ENCODE peak calls at places on chromosome 9, in six cellular contexts. O is GM23338, I is MM.1S, C is WERI-Rb-1, R is mucosa of descending colon, K is heart right ventricle. M is an unnamed sample.
A peak's percentile ranks its signal among the peaks of the same experiment; 100 is the strongest.

GRCh38 chr9:272251-273213 is 57.9 kb downstream of the DOCK8 start:
- DNase-seq in I (peak; percentile 92), R (no peak), C (no peak), O (no peak), K (no peak), M (no peak)

GRCh38 chr9:113026200-113026599 is 14.2 kb upstream of the ZNF883 start:
- DNase-seq in O (no peak), C (no peak), K (no peak), R (no peak), I (no peak), M (no peak)

GRCh38 chr9:110130211-110130610 is 77.7 kb downstream of the C9orf152 start:
- DNase-seq in O (peak; percentile 35), K (no peak), R (no peak), C (no peak), I (no peak), M (no peak)

GRCh38 chr9:76085596-76085995 is 195.1 kb downstream of the PCSK5 start:
- DNase-seq in K (no peak), I (no peak), O (no peak), R (no peak), C (no peak), M (no peak)

GRCh38 chr9:221989-222776 is 7.5 kb downstream of the DOCK8 start:
- DNase-seq in C (no peak), I (no peak), R (no peak), K (no peak), O (no peak), M (no peak)

GRCh38 chr9:134661791-134662142 is 20.2 kb downstream of the COL5A1 start:
- DNase-seq in K (no peak), O (no peak), I (no peak), R (peak; percentile 42), C (no peak), M (no peak)

GRCh38 chr9:99144966-99145365 is 40.1 kb downstream of the TGFBR1 start:
- DNase-seq in R (no peak), I (no peak), C (no peak), O (no peak), K (no peak), M (no peak)

GRCh38 chr9:12777149-12778010 is 2.6 kb downstream of the LURAP1L start:
- DNase-seq in I (no peak), O (no peak), C (no peak), K (no peak), R (no peak), M (no peak)

GRCh38 chr9:86645303-86645702 is 291.1 kb upstream of the TUT7 start:
- DNase-seq in K (no peak), R (no peak), I (no peak), C (no peak), O (peak; percentile 52), M (no peak)

GRCh38 chr9:125586173-125586512 is 120.9 kb downstream of the MAPKAP1 start:
- DNase-seq in I (no peak), K (no peak), O (no peak), C (no peak), R (no peak), M (no peak)

GRCh38 chr9:94862242-94862610 is 135.7 kb downstream of the AOPEP start:
- DNase-seq in C (no peak), K (no peak), O (no peak), I (no peak), R (no peak), M (no peak)

GRCh38 chr9:78397045-78397843 is 100.3 kb downstream of the PSAT1 start:
- DNase-seq in I (no peak), R (no peak), O (peak; percentile 27), C (no peak), K (no peak), M (peak; percentile 16)

GRCh38 chr9:36572515-36573418 is at the start of gene MELK:
- DNase-seq in K (peak; percentile 84), O (peak; percentile 94), I (peak; percentile 83), R (peak; percentile 86), C (peak; percentile 89), M (peak; percentile 99)

GRCh38 chr9:101458955-101459631 is 23.5 kb upstream of the ALDOB start:
- DNase-seq in O (peak; percentile 92), K (no peak), R (no peak), C (peak; percentile 62), I (peak; percentile 85), M (peak; percentile 79)

GRCh38 chr9:87270241-87271234 is 227.1 kb upstream of the DAPK1 start:
- DNase-seq in C (no peak), R (no peak), K (peak; percentile 36), I (peak; percentile 45), O (peak; percentile 18), M (peak; percentile 28)

GRCh38 chr9:121156263-121156731 is 45.4 kb downstream of the RAB14 start:
- DNase-seq in R (no peak), I (peak; percentile 69), C (no peak), O (no peak), K (no peak), M (no peak)

DNA sequence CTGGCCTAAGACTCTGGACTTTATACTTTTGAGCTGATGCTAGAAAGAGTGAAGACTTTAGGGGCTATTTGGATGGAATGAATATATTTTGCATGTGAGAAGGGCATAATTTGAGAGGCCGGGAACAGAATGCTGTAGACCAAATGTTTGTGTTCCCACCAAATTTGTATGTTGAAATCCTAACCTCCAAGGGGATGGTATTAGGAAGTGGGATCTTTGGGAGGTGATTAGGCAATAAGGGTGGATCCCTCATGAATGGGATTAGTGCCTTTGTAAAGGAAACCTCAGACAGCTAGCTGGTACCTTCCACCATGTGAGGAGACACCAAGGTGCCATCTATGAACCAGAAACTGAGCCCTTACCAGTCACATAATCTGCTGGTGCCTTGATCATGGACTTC is 165.1 kb upstream of the S1PR3 start:
- DNase-seq in O (no peak), I (no peak), C (no peak), K (no peak), R (no peak), M (no peak)
- H3K36me3 ChIP-seq in O (no peaks in the 10 kb centered on the region), I (no peaks in the 10 kb centered on the region), C (no peaks in the 10 kb centered on the region), K (no peaks in the 10 kb centered on the region), R (no peaks in the 10 kb centered on the region), M (no peaks in the 10 kb centered on the region)

GRCh38 chr9:129053020-129053419 is 16.6 kb downstream of the MIGA2 start:
- DNase-seq in C (no peak), K (no peak), O (no peak), R (no peak), I (no peak), M (no peak)

GRCh38 chr9:129058965-129059795 is 21.7 kb upstream of the DOLPP1 start:
- DNase-seq in C (no peak), K (no peak), I (no peak), R (no peak), O (no peak), M (no peak)

GRCh38 chr9:129052592-129052991 is 16.2 kb downstream of the MIGA2 start:
- DNase-seq in C (no peak), K (peak; percentile 84), I (no peak), O (no peak), R (peak; percentile 95), M (peak; percentile 20)

GRCh38 chr9:129059796-129060785 is 20.8 kb upstream of the DOLPP1 start:
- DNase-seq in K (no peak), R (no peak), C (no peak), I (no peak), O (no peak), M (no peak)

DNA sequence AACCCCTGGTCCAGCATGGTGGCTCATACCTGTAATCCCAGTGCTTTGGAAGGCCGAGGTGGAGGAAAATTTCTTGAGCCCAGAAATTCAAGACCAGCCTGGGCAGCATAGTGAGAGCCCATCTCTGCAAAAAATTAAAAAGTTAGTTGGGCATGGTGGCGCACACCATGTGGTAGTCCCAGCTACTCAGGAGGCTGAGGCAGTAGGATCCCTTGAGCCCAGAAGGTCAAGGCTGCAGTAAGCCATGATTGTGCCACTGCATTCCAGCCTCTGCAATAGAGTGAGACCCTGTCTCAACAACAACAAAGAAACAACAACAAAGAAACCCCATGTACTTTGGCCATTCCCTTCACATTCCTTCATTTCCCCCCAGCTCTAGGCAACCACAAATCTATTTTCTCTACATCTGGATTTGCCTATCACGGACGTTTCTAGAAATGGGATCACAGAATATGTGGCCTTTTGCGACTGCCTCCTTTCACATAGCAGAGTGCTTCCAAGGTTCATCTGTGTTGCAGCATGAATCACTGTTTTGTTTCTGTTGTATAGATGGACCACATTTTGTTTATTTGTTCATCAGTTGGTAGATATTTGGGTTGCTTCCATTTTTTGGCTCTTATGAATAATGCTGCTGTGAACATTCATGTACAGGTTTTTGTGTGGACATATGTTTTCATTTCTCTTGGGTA is 17.9 kb downstream of the MIGA2 start:
- DNase-seq in K (no peak), R (no peak), C (no peak), O (no peak), I (no peak), M (no peak)
- H3K36me3 ChIP-seq in K (peaks cover 96% of the 10 kb centered on the region), R (no peaks in the 10 kb centered on the region), C (peaks cover 50% of the 10 kb centered on the region), O (no peaks in the 10 kb centered on the region), I (no peaks in the 10 kb centered on the region), M (peaks cover 4% of the 10 kb centered on the region)

DNA sequence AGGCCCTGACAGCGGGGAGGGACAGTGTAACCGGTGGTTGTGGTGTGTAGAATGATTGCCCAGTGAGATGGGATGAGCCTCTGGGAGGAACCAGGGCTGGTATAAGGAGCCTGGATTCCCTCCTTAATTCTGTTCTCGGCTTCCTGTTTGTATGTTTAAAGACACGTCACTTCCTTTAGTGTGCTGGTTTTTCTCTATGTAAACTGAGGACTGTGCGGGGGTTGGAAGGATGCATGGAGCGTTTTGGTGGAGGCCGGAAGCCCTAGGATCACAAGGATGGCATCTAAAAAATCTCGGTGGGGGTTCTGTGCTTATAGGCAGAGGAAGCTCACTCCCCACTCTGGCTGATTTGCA is 958 bp downstream of the NTMT1 start:
- DNase-seq in I (no peak), R (no peak), O (no peak), K (no peak), C (no peak), M (no peak)
- H3K36me3 ChIP-seq in I (no peaks in the 10 kb centered on the region), R (no peaks in the 10 kb centered on the region), O (no peaks in the 10 kb centered on the region), K (peaks cover 28% of the 10 kb centered on the region), C (peaks cover 56% of the 10 kb centered on the region), M (peaks cover 3% of the 10 kb centered on the region)

GRCh38 chr9:130495067-130495466 is 50.3 kb downstream of the ASS1 start:
- DNase-seq in K (no peak), O (no peak), C (no peak), I (no peak), R (no peak), M (no peak)
- H3K36me3 ChIP-seq in K (peaks cover 90% of the 10 kb centered on the region), O (peaks cover 4% of the 10 kb centered on the region), C (peaks cover 65% of the 10 kb centered on the region), I (no peaks in the 10 kb centered on the region), R (no peaks in the 10 kb centered on the region), M (peaks cover 2% of the 10 kb centered on the region)

GRCh38 chr9:33351547-33351946 is 50.8 kb downstream of the AQP7 start:
- DNase-seq in O (no peak), K (no peak), C (no peak), R (no peak), I (no peak), M (no peak)

GRCh38 chr9:33349743-33350142 is 52.6 kb downstream of the AQP7 start:
- DNase-seq in K (no peak), O (no peak), R (no peak), C (no peak), I (no peak), M (no peak)

GRCh38 chr9:33346564-33346963 is 55.8 kb downstream of the AQP7 start:
- DNase-seq in C (no peak), K (no peak), O (no peak), I (no peak), R (no peak), M (no peak)

GRCh38 chr9:33350310-33350709 is 52.1 kb downstream of the AQP7 start:
- DNase-seq in K (no peak), R (no peak), C (no peak), O (no peak), I (no peak), M (no peak)

GRCh38 chr9:33348998-33349397 is 53.4 kb downstream of the AQP7 start:
- DNase-seq in O (peak; percentile 26), K (no peak), C (no peak), I (no peak), R (no peak), M (peak; percentile 39)
- H3K36me3 ChIP-seq in O (peaks cover 34% of the 10 kb centered on the region), K (peaks cover 83% of the 10 kb centered on the region), C (peaks cover 52% of the 10 kb centered on the region), I (peaks cover 15% of the 10 kb centered on the region), R (no peaks in the 10 kb centered on the region), M (peaks cover 14% of the 10 kb centered on the region)

GRCh38 chr9:111566234-111566633 is 33.2 kb downstream of the PTGR1 start:
- DNase-seq in I (no peak), R (no peak), K (no peak), O (no peak), C (no peak), M (no peak)
- H3K36me3 ChIP-seq in I (no peaks in the 10 kb centered on the region), R (peaks cover 14% of the 10 kb centered on the region), K (peaks cover 97% of the 10 kb centered on the region), O (peaks cover 25% of the 10 kb centered on the region), C (peaks cover 78% of the 10 kb centered on the region), M (peaks cover 20% of the 10 kb centered on the region)